ENCODE peak calls at places on chromosomes 7 and 10, in six cellular contexts. V is IMR-90, F is mesendoderm, W is MM.1S, R is fibroblast of lung, S is H9. A is an unnamed sample. For H3K4me1, the result is how much of the 10 kb centered on the place peaks cover.

GRCh38 chr10:24872049-24872789 is 80.2 kb downstream of the PRTFDC1 start:
- DNase-seq in V (no peak), F (no peak), W (no peak), R (no peak), S (no peak), A (peak)

GRCh38 chr10:72097448-72098300 is 9.3 kb upstream of the SPOCK2 start:
- DNase-seq in V (peak), F (no peak), W (no peak), R (peak), S (no peak), A (peak)

GRCh38 chr10:79434816-79435215 is 10.6 kb downstream of the ZCCHC24 start:
- DNase-seq in V (peak), F (peak), W (no peak), R (peak), S (no peak), A (peak)

GRCh38 chr7:46957195-46957594 is 624.7 kb downstream of the TNS3 start:
- DNase-seq in V (no peak), F (no peak), W (no peak), R (no peak), S (no peak), A (no peak)

GRCh38 chr7:621572-622285 is 102.1 kb upstream of the PDGFA start:
- DNase-seq in V (no peak), F (no peak), W (no peak), R (no peak), S (no peak), A (no peak)

GRCh38 chr7:140298213-140298612 is 100.1 kb downstream of the SLC37A3 start:
- DNase-seq in V (no peak), F (no peak), W (no peak), R (no peak), S (no peak), A (no peak)

GRCh38 chr7:90568213-90568612 is 27.9 kb upstream of the CDK14 start:
- DNase-seq in V (peak), F (no peak), W (no peak), R (peak), S (no peak), A (no peak)

GRCh38 chr7:30421647-30422196 is 56.9 kb downstream of the NOD1 start:
- DNase-seq in V (no peak), F (no peak), W (no peak), R (no peak), S (no peak), A (no peak)

GRCh38 chr7:36192050-36192824 is 39.2 kb downstream of the EEPD1 start:
- DNase-seq in V (peak), F (no peak), W (no peak), R (peak), S (no peak), A (peak)

GRCh38 chr7:127239814-127240213 is 12.9 kb downstream of the GRM8 start:
- DNase-seq in V (no peak), F (peak), W (no peak), R (no peak), S (peak), A (no peak)

GRCh38 chr7:106114735-106115383 is 2.7 kb upstream of the SYPL1 start:
- DNase-seq in V (no peak), F (no peak), W (no peak), R (no peak), S (no peak), A (no peak)

GRCh38 chr10:78914502-78915330 is 154.1 kb upstream of the ZMIZ1 start:
- DNase-seq in V (no peak), F (no peak), W (no peak), R (no peak), S (no peak), A (peak)

GRCh38 chr7:17680943-17681351 is 259.3 kb downstream of the SNX13 start:
- DNase-seq in V (peak), F (no peak), W (peak), R (peak), S (no peak), A (peak)

GRCh38 chr7:17680026-17680425 is 260.3 kb downstream of the SNX13 start:
- DNase-seq in V (peak), F (peak), W (no peak), R (peak), S (no peak), A (peak)

GRCh38 chr7:17682586-17682985 is 257.7 kb downstream of the SNX13 start:
- DNase-seq in V (no peak), F (no peak), W (no peak), R (peak), S (no peak), A (peak)

GRCh38 chr7:17679427-17679826 is 260.9 kb downstream of the SNX13 start:
- DNase-seq in V (no peak), F (no peak), W (no peak), R (no peak), S (no peak), A (peak)

GRCh38 chr7:17681965-17682364 is 258.3 kb downstream of the SNX13 start:
- DNase-seq in V (no peak), F (no peak), W (no peak), R (no peak), S (no peak), A (peak)
- H3K4me1 ChIP-seq in V (under half), F (under half), W (under half), R (under half), S (under half), A (half or more)

DNA sequence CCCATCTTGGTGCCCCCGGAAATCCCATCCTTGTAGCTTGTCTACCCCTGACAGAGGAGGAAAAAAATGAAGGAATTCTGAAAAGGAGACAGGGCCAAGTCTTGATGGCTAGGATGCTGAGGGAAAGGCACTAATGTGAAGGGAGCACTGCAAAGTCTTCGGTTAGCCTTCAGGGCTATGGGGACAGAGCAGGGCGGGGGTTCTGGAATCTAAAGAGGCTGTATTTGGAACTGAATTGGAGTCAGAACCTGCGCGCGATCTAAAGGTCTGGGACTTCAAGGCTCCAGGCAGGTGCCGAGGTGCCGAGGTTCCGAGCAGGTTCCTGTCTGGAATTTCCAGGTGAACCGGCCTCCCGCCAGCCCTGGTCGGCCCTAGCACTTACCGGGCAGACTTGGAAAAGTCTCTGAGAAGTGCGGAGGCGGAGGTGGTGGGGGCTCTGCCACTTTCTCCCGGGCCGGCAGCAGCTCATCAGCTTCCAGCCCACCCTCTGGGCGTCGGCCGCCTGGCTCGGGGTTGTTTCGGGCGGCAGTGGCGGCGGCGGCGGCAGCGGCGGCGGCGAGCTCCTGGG is 781 bp downstream of the GBX1 start:
- DNase-seq in V (no peak), F (no peak), W (no peak), R (no peak), S (no peak), A (no peak)
- H3K9ac ChIP-seq in V (no peak), F (no peak), W (no peak), R (no peak), S (no peak), A (no peak)

DNA sequence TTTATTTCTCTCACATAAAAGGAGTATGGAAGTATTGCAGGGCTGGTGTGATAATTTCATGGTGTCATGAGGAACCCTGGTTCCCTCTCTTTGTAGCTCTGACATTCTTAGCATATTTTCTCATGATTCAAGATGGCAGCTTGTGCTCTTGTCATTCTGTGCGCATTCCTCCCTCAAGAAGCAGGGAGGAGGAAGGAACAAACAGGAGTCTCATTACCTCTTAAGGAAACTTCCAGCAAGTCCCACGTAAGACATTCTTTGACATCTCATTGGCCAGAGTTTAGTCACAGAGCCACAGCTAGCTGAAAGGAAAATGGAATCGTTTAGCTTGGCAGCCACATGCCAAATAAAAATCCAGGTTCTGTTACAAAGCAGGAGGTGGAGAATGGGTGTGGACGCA is 546.8 kb downstream of the LRMDA start:
- DNase-seq in V (no peak), F (peak), W (no peak), R (peak), S (no peak), A (no peak)
- H3K27ac ChIP-seq in V (no peak), F (no peak), W (no peak), R (no peak), S (no peak), A (no peak)

GRCh38 chr10:112964482-112964881 is 14.4 kb downstream of the TCF7L2 start:
- DNase-seq in V (no peak), F (no peak), W (no peak), R (no peak), S (no peak), A (no peak)

GRCh38 chr10:112967200-112967599 is 17.2 kb downstream of the TCF7L2 start:
- DNase-seq in V (peak), F (no peak), W (no peak), R (peak), S (no peak), A (peak)

GRCh38 chr10:112963835-112964234 is 13.8 kb downstream of the TCF7L2 start:
- DNase-seq in V (peak), F (peak), W (no peak), R (peak), S (no peak), A (peak)

GRCh38 chr10:112969131-112969530 is 19.1 kb downstream of the TCF7L2 start:
- DNase-seq in V (no peak), F (no peak), W (no peak), R (no peak), S (no peak), A (no peak)

DNA sequence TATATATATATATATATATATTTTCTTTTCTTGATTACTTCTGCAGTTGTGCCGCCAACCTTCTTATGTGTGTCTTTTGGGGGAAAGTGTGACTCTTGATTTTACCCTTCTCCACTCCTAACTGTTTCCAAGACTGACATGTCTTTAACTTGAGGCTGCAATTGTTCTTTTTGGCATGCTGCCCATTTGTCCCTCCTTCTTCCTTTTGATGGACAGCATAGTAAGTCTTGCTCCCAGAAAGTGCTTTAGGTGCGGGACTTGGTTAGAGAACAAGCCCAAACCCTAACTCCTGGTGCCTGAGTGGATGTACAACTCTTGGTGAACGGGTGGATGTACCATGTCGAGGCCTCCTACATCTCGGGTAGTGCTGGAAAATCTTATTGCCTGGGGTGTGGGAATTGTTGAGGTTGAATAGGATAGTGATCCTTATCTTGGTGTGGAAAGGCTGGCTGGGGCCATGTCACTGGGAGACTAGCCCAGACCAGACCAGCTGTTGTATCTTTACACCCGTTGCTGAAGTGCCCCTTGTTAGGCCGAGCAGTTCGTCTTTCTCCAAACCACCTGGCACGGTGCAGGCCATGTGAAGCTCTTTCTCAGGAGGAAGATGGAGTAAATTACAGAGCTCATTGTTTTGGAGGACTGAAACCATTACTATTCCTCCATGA is 16.3 kb downstream of the TCF7L2 start:
- DNase-seq in V (no peak), F (no peak), W (no peak), R (no peak), S (no peak), A (no peak)
- H3K4me1 ChIP-seq in V (under half), F (under half), W (under half), R (under half), S (under half), A (under half)

DNA sequence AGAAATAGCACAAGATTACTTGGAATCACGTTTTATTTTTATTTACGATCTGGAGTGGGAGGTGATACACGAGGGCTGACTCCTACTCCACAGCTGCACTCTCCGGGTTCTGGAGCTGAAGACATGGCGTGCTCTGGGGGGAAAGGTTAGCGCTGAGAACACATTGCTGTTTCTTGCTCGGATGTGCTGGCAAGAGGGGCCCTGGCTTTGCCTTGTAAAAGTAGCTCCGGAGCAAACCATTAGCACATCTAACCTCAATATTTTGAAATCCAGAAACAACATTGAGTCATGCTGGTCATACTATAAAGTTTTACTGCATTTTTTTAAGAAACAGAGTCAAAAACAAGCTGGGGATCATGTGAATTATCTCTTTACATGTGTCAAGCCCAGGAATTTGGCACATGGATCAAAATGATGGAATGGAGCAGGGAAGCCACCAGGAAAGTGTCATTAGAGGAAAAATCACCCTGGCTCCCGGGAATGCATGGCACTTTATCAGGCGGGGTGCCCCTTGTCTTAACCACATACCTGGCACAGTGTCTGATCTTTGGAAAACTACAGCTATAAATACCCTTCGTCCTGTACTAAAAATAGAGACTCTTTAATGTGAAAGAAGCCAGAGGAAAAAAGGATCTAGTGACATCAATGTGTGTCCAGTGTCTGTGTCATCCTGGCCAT is 31.6 kb upstream of the LYZL1 start:
- DNase-seq in V (peak), F (peak), W (no peak), R (peak), S (no peak), A (peak)
- H3K9ac ChIP-seq in V (no peak), F (no peak), W (no peak), R (no peak), S (no peak), A (no peak)

A was measured in GM23248.